ENCODE peak calls at places on chromosomes 12 and 14, in four cellular contexts. T, E, P and A are unnamed samples.

GRCh38 chr12:15453613-15454012 is 131.3 kb downstream of the PTPRO start:
- DNase-seq in T (no peak), E (no peak), P (no peak), A (no peak)

GRCh38 chr12:116172224-116172849 is 105.2 kb downstream of the MED13L start:
- DNase-seq in T (no peak), E (no peak), P (no peak), A (no peak)

GRCh38 chr12:113152835-113153814 is 3.6 kb downstream of the CFAP73 start:
- DNase-seq in T (peak), E (peak), P (peak), A (peak)

GRCh38 chr14:100406505-100407131 is 83.5 kb downstream of the SLC25A47 start:
- DNase-seq in T (peak), E (peak), P (peak), A (no peak)

GRCh38 chr14:75861161-75861621 is 120.6 kb downstream of the TGFB3 start:
- DNase-seq in T (no peak), E (no peak), P (peak), A (peak)

GRCh38 chr12:61530456-61530855 is 729.7 kb upstream of the USP15 start:
- DNase-seq in T (no peak), E (no peak), P (peak), A (no peak)

GRCh38 chr12:823043-823698 is 70.8 kb downstream of the WNK1 start:
- DNase-seq in T (no peak), E (no peak), P (no peak), A (no peak)

GRCh38 chr12:48183876-48184548 is 568 bp downstream of the CCDC184 start:
- DNase-seq in T (no peak), E (no peak), P (no peak), A (no peak)

GRCh38 chr14:33686218-33686617 is 264.7 kb downstream of the EGLN3 start:
- DNase-seq in T (no peak), E (no peak), P (peak), A (no peak)

GRCh38 chr12:124848621-124849380 is 14.9 kb downstream of the SCARB1 start:
- DNase-seq in T (no peak), E (no peak), P (no peak), A (no peak)

GRCh38 chr12:131511391-131511802 is 199.5 kb upstream of the SFSWAP start:
- DNase-seq in T (no peak), E (peak), P (peak), A (no peak)

GRCh38 chr12:80607361-80608135 is 99.9 kb upstream of the MYF6 start:
- DNase-seq in T (no peak), E (no peak), P (no peak), A (no peak)

GRCh38 chr14:56953884-56954283 is 143.6 kb upstream of the OTX2 start:
- DNase-seq in T (no peak), E (no peak), P (no peak), A (no peak)

GRCh38 chr14:26218858-26219257 is 379.0 kb downstream of the NOVA1 start:
- DNase-seq in T (no peak), E (no peak), P (no peak), A (no peak)